ENCODE peak calls at places on chromosome 3, in six cellular contexts. One of them, this sample, is unnamed.

GRCh38 chr3:19439944-19440343 is 291.6 kb downstream of the KCNH8 start:
- DNase-seq in IMR-90: no peak
- DNase-seq in neuronal stem cell: no peak
- DNase-seq in mesendoderm: no peak
- DNase-seq in H1: no peak
- DNase-seq in H9: no peak
- DNase-seq in this sample: no peak

GRCh38 chr3:197183582-197183981 is 114.8 kb downstream of the DLG1 start:
- DNase-seq in IMR-90: no peak
- DNase-seq in neuronal stem cell: no peak
- DNase-seq in mesendoderm: no peak
- DNase-seq in H1: no peak
- DNase-seq in H9: peak; percentile 31
- DNase-seq in this sample: no peak

GRCh38 chr3:125045965-125046364 is 9.8 kb downstream of the HEG1 start:
- DNase-seq in IMR-90: peak; percentile 87
- DNase-seq in neuronal stem cell: no peak
- DNase-seq in mesendoderm: no peak
- DNase-seq in H1: no peak
- DNase-seq in H9: no peak
- DNase-seq in this sample: peak; percentile 90

GRCh38 chr3:160828880-160829279 is 72.8 kb downstream of the PPM1L start:
- DNase-seq in IMR-90: no peak
- DNase-seq in neuronal stem cell: no peak
- DNase-seq in mesendoderm: no peak
- DNase-seq in H1: no peak
- DNase-seq in H9: no peak
- DNase-seq in this sample: no peak

GRCh38 chr3:155411500-155412223 is 118.2 kb upstream of the STRIT1 start:
- DNase-seq in IMR-90: no peak
- DNase-seq in neuronal stem cell: no peak
- DNase-seq in mesendoderm: peak; percentile 37
- DNase-seq in H1: no peak
- DNase-seq in H9: no peak
- DNase-seq in this sample: no peak

GRCh38 chr3:155701882-155702465 is 42.9 kb downstream of the PLCH1 start:
- DNase-seq in IMR-90: peak; percentile 58
- DNase-seq in neuronal stem cell: peak; percentile 31
- DNase-seq in mesendoderm: peak; percentile 67
- DNase-seq in H1: no peak
- DNase-seq in H9: no peak
- DNase-seq in this sample: peak; percentile 64

GRCh38 chr3:37114251-37115145 is 59.9 kb downstream of the LRRFIP2 start:
- DNase-seq in IMR-90: peak; percentile 95
- DNase-seq in neuronal stem cell: no peak
- DNase-seq in mesendoderm: no peak
- DNase-seq in H1: no peak
- DNase-seq in H9: no peak
- DNase-seq in this sample: peak; percentile 87

GRCh38 chr3:59510576-59510975 is 460.8 kb upstream of the CFAP20DC start:
- DNase-seq in IMR-90: no peak
- DNase-seq in neuronal stem cell: no peak
- DNase-seq in mesendoderm: no peak
- DNase-seq in H1: no peak
- DNase-seq in H9: no peak
- DNase-seq in this sample: peak; percentile 47

GRCh38 chr3:54122046-54122801 is at the start of gene CACNA2D3:
- DNase-seq in IMR-90: no peak
- DNase-seq in neuronal stem cell: no peak
- DNase-seq in mesendoderm: peak; percentile 28
- DNase-seq in H1: no peak
- DNase-seq in H9: peak; percentile 54
- DNase-seq in this sample: no peak

GRCh38 chr3:194328080-194328571 is 23.0 kb downstream of the CPN2 start:
- DNase-seq in IMR-90: peak; percentile 72
- DNase-seq in neuronal stem cell: no peak
- DNase-seq in mesendoderm: no peak
- DNase-seq in H1: no peak
- DNase-seq in H9: peak; percentile 35
- DNase-seq in this sample: peak; percentile 72

GRCh38 chr3:72189344-72189743 is 404.4 kb upstream of the PROK2 start:
- DNase-seq in IMR-90: no peak
- DNase-seq in neuronal stem cell: no peak
- DNase-seq in mesendoderm: no peak
- DNase-seq in H1: no peak
- DNase-seq in H9: no peak
- DNase-seq in this sample: no peak

GRCh38 chr3:152402698-152403456 is 134.1 kb downstream of the MBNL1 start:
- DNase-seq in IMR-90: peak; percentile 24
- DNase-seq in neuronal stem cell: no peak
- DNase-seq in mesendoderm: peak; percentile 40
- DNase-seq in H1: no peak
- DNase-seq in H9: no peak
- DNase-seq in this sample: peak; percentile 83

GRCh38 chr3:110016235-110016634 is 678.9 kb upstream of the DPPA4 start:
- DNase-seq in IMR-90: no peak
- DNase-seq in neuronal stem cell: no peak
- DNase-seq in mesendoderm: no peak
- DNase-seq in H1: no peak
- DNase-seq in H9: no peak
- DNase-seq in this sample: no peak

GRCh38 chr3:10600159-10601125 is 95.1 kb upstream of the ATP2B2 start:
- DNase-seq in IMR-90: no peak
- DNase-seq in neuronal stem cell: no peak
- DNase-seq in mesendoderm: no peak
- DNase-seq in H1: no peak
- DNase-seq in H9: no peak
- DNase-seq in this sample: no peak

GRCh38 chr3:107198522-107199271 is 178.5 kb upstream of the CCDC54 start:
- DNase-seq in IMR-90: peak; percentile 50
- DNase-seq in neuronal stem cell: no peak
- DNase-seq in mesendoderm: no peak
- DNase-seq in H1: no peak
- DNase-seq in H9: no peak
- DNase-seq in this sample: peak; percentile 57

GRCh38 chr3:121542924-121543323 is 2.9 kb downstream of the POLQ start:
- DNase-seq in IMR-90: no peak
- DNase-seq in neuronal stem cell: no peak
- DNase-seq in mesendoderm: no peak
- DNase-seq in H1: no peak
- DNase-seq in H9: no peak
- DNase-seq in this sample: no peak

GRCh38 chr3:122025296-122025695 is 3.2 kb upstream of the ILDR1 start:
- DNase-seq in IMR-90: no peak
- DNase-seq in neuronal stem cell: no peak
- DNase-seq in mesendoderm: no peak
- DNase-seq in H1: no peak
- DNase-seq in H9: no peak
- DNase-seq in this sample: no peak

GRCh38 chr3:39404943-39405686 is 1.4 kb upstream of the RPSA start:
- DNase-seq in IMR-90: no peak
- DNase-seq in neuronal stem cell: no peak
- DNase-seq in mesendoderm: peak; percentile 88
- DNase-seq in H1: peak; percentile 93
- DNase-seq in H9: peak; percentile 83
- DNase-seq in this sample: no peak

GRCh38 chr3:176274161-176274560 is 923.1 kb downstream of the TBL1XR1 start:
- DNase-seq in IMR-90: no peak
- DNase-seq in neuronal stem cell: no peak
- DNase-seq in mesendoderm: no peak
- DNase-seq in H1: no peak
- DNase-seq in H9: no peak
- DNase-seq in this sample: no peak

GRCh38 chr3:112811917-112812660 is 34.6 kb downstream of the CD200R1L start:
- DNase-seq in IMR-90: no peak
- DNase-seq in neuronal stem cell: no peak
- DNase-seq in mesendoderm: no peak
- DNase-seq in H1: no peak
- DNase-seq in H9: no peak
- DNase-seq in this sample: no peak

GRCh38 chr3:196988241-196989029 is 19.8 kb upstream of the PIGZ start:
- DNase-seq in IMR-90: no peak
- DNase-seq in neuronal stem cell: no peak
- DNase-seq in mesendoderm: peak; percentile 77
- DNase-seq in H1: no peak
- DNase-seq in H9: peak; percentile 68
- DNase-seq in this sample: no peak

GRCh38 chr3:178960191-178960590 is 111.4 kb downstream of the ZMAT3 start:
- DNase-seq in IMR-90: peak; percentile 9
- DNase-seq in neuronal stem cell: no peak
- DNase-seq in mesendoderm: no peak
- DNase-seq in H1: no peak
- DNase-seq in H9: no peak
- DNase-seq in this sample: peak; percentile 66

GRCh38 chr3:106115557-106115956 is 246.7 kb upstream of the CBLB start:
- DNase-seq in IMR-90: no peak
- DNase-seq in neuronal stem cell: no peak
- DNase-seq in mesendoderm: no peak
- DNase-seq in H1: no peak
- DNase-seq in H9: no peak
- DNase-seq in this sample: no peak

DNA sequence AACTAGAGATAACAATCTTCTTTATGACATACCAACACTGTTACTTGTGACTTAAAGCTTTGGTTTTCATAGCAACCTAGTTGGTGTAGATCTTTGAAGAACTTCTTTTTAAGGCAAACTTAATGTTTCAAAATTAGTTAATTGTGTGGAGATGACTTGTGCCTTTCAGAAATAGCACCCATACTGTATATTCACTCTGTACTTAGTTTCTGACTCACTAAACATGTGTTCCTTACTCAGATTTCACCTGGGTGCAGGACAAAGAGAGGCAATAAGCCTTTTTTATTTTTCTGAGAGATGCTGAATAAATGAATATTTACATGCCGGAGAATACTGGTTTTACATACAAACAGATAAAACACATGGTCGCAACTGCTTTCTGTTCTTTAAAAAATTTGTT is 44.8 kb downstream of the SLC25A26 start:
- DNase-seq in IMR-90: no peak
- DNase-seq in neuronal stem cell: no peak
- DNase-seq in mesendoderm: no peak
- DNase-seq in H1: no peak
- DNase-seq in H9: no peak
- DNase-seq in this sample: no peak
- H3K79me1 ChIP-seq in IMR-90: no peaks in the 10 kb centered on the region
- H3K79me1 ChIP-seq in neuronal stem cell: no peaks in the 10 kb centered on the region
- H3K79me1 ChIP-seq in mesendoderm: no peaks in the 10 kb centered on the region
- H3K79me1 ChIP-seq in H1: no peaks in the 10 kb centered on the region
- H3K79me1 ChIP-seq in H9: no peaks in the 10 kb centered on the region
- H3K79me1 ChIP-seq in this sample: no peaks in the 10 kb centered on the region

DNA sequence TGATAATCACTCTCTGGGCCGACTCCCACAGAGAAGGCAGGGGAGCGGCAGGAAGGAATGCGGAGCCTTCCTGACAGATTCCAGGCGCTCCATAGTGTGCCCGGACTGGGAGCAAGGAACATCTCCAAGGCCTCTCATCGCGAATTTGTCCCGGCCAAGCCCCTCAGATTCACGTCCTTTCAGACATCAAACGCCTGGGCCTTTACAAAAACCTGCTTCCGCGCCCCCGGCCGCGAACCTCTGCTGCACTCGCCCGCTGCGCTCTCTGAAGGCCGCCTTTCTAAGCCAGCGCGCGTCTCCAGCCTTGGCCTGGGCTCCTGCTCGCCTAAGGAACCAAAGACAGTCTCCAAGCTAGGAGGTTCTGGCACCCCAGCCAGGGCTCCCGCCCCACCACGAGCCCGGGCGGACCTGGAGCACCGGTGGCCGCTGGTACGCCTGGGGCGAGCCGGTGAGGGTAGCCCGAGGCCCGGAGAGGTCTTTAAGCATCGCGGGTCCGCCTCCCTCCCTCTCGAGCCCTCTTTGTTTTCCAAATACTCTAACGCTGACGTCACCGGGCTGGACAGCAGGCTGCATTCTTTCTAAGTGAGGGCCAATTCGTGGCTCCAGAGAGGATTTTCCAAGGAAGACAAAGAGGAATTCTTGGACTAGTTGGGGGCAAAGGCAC is 837 bp downstream of the AMOTL2 start:
- DNase-seq in IMR-90: peak; percentile 89
- DNase-seq in neuronal stem cell: peak; percentile 94
- DNase-seq in mesendoderm: peak; percentile 96
- DNase-seq in H1: peak; percentile 80
- DNase-seq in H9: peak; percentile 91
- DNase-seq in this sample: peak; percentile 92
- H3K79me1 ChIP-seq in IMR-90: peaks cover 6% of the 10 kb centered on the region
- H3K79me1 ChIP-seq in neuronal stem cell: peaks cover 7% of the 10 kb centered on the region
- H3K79me1 ChIP-seq in mesendoderm: peaks cover 10% of the 10 kb centered on the region
- H3K79me1 ChIP-seq in H1: peaks cover 7% of the 10 kb centered on the region
- H3K79me1 ChIP-seq in H9: peaks cover 3% of the 10 kb centered on the region
- H3K79me1 ChIP-seq in this sample: peaks cover 5% of the 10 kb centered on the region

GRCh38 chr3:5023777-5024346 is 44.6 kb downstream of the BHLHE40 start:
- DNase-seq in IMR-90: no peak
- DNase-seq in neuronal stem cell: no peak
- DNase-seq in mesendoderm: no peak
- DNase-seq in H1: no peak
- DNase-seq in H9: no peak
- DNase-seq in this sample: no peak
- H3K79me1 ChIP-seq in IMR-90: no peaks in the 10 kb centered on the region
- H3K79me1 ChIP-seq in neuronal stem cell: no peaks in the 10 kb centered on the region
- H3K79me1 ChIP-seq in mesendoderm: no peaks in the 10 kb centered on the region
- H3K79me1 ChIP-seq in H1: no peaks in the 10 kb centered on the region
- H3K79me1 ChIP-seq in H9: no peaks in the 10 kb centered on the region
- H3K79me1 ChIP-seq in this sample: peaks cover 2% of the 10 kb centered on the region

GRCh38 chr3:128273841-128274573 is 120.7 kb downstream of the EEFSEC start:
- DNase-seq in IMR-90: no peak
- DNase-seq in neuronal stem cell: no peak
- DNase-seq in mesendoderm: no peak
- DNase-seq in H1: no peak
- DNase-seq in H9: peak; percentile 17
- DNase-seq in this sample: no peak

GRCh38 chr3:128273116-128273840 is 120.0 kb downstream of the EEFSEC start:
- DNase-seq in IMR-90: no peak
- DNase-seq in neuronal stem cell: no peak
- DNase-seq in mesendoderm: peak; percentile 33
- DNase-seq in H1: no peak
- DNase-seq in H9: peak; percentile 32
- DNase-seq in this sample: no peak

GRCh38 chr3:128276151-128276445 is 122.8 kb downstream of the EEFSEC start:
- DNase-seq in IMR-90: no peak
- DNase-seq in neuronal stem cell: no peak
- DNase-seq in mesendoderm: peak; percentile 28
- DNase-seq in H1: no peak
- DNase-seq in H9: peak; percentile 19
- DNase-seq in this sample: no peak

GRCh38 chr3:128275316-128276150 is 122.3 kb downstream of the EEFSEC start:
- DNase-seq in IMR-90: peak; percentile 4
- DNase-seq in neuronal stem cell: no peak
- DNase-seq in mesendoderm: no peak
- DNase-seq in H1: no peak
- DNase-seq in H9: peak; percentile 18
- DNase-seq in this sample: peak; percentile 50

GRCh38 chr3:128274837-128275236 is 121.6 kb downstream of the EEFSEC start:
- DNase-seq in IMR-90: peak; percentile 96
- DNase-seq in neuronal stem cell: no peak
- DNase-seq in mesendoderm: peak; percentile 88
- DNase-seq in H1: no peak
- DNase-seq in H9: peak; percentile 34
- DNase-seq in this sample: peak; percentile 91
- H3K79me1 ChIP-seq in IMR-90: peaks cover 2% of the 10 kb centered on the region
- H3K79me1 ChIP-seq in neuronal stem cell: no peaks in the 10 kb centered on the region
- H3K79me1 ChIP-seq in mesendoderm: no peaks in the 10 kb centered on the region
- H3K79me1 ChIP-seq in H1: no peaks in the 10 kb centered on the region
- H3K79me1 ChIP-seq in H9: no peaks in the 10 kb centered on the region
- H3K79me1 ChIP-seq in this sample: no peaks in the 10 kb centered on the region